ENCODE peak calls at places on chromosomes 2 and 18, in seven cellular contexts. H is type B pancreatic cell; U is SW480; W is non-pigmented ciliary epithelial cell; A is A673; S is left ventricle myocardium inferior; B is activated CD4-positive, alpha-beta T cell treated with anti-CD3 and anti-CD28 coated beads for 48 hours. G is an unnamed sample.

GRCh38 chr2:71466301-71467179 is 13.2 kb downstream of the DYSF start:
- DNase-seq in H (no peak), U (peak; percentile 21), W (no peak), A (peak; percentile 23), S (peak; percentile 59), B (peak; percentile 13), G (no peak)

GRCh38 chr2:109487871-109488655 is 125.7 kb downstream of the SEPTIN10 start:
- DNase-seq in H (no peak), U (no peak), W (no peak), A (no peak), S (no peak), B (no peak), G (no peak)

GRCh38 chr2:128798502-128799283 is 480.0 kb upstream of the HS6ST1 start:
- DNase-seq in H (peak; percentile 16), U (no peak), W (no peak), A (no peak), S (no peak), B (no peak), G (no peak)

GRCh38 chr2:68436270-68436669 is 30.8 kb downstream of the FBXO48 start:
- DNase-seq in H (no peak), U (no peak), W (peak; percentile 41), A (no peak), S (no peak), B (no peak), G (no peak)

GRCh38 chr2:46062637-46063412 is 234.4 kb upstream of the EPAS1 start:
- DNase-seq in H (peak; percentile 78), U (peak; percentile 58), W (no peak), A (peak; percentile 79), S (peak; percentile 75), B (peak; percentile 83), G (peak; percentile 77)

GRCh38 chr18:42413870-42414269 is 458.8 kb downstream of the PIK3C3 start:
- DNase-seq in H (no peak), U (no peak), W (no peak), A (no peak), S (no peak), B (no peak), G (no peak)

GRCh38 chr18:25061345-25061744 is 290.6 kb downstream of the ZNF521 start:
- DNase-seq in H (no peak), U (no peak), W (no peak), A (no peak), S (no peak), B (no peak), G (no peak)

GRCh38 chr2:40591785-40592184 is 139.9 kb upstream of the SLC8A1 start:
- DNase-seq in H (no peak), U (no peak), W (no peak), A (no peak), S (no peak), B (no peak), G (no peak)

GRCh38 chr18:59180150-59180845 is 39.7 kb upstream of the GRP start:
- DNase-seq in H (no peak), U (no peak), W (peak; percentile 31), A (peak; percentile 92), S (no peak), B (no peak), G (peak; percentile 51)

GRCh38 chr18:74896390-74896991 is 298.8 kb downstream of the ZNF407 start:
- DNase-seq in H (no peak), U (peak; percentile 52), W (no peak), A (peak; percentile 12), S (no peak), B (peak; percentile 40), G (no peak)